ENCODE peak calls at places on chromosomes 6 and 20, in five cellular contexts. A is upper lobe of right lung, S is pancreas, K is uterus, O is WERI-Rb-1. U is an unnamed sample.

GRCh38 chr20:60056345-60057122 is 98.3 kb downstream of the CDH26 start:
- DNase-seq in K (no peak), S (no peak), O (no peak), A (no peak), U (no peak)

GRCh38 chr20:25042531-25043498 is 15.1 kb downstream of the ACSS1 start:
- DNase-seq in K (no peak), O (no peak), A (peak; percentile 91), S (peak; percentile 57), U (no peak)

GRCh38 chr6:135871878-135872277 is 20.4 kb downstream of the PDE7B start:
- DNase-seq in K (no peak), A (no peak), S (no peak), O (no peak), U (no peak)

GRCh38 chr6:151240861-151241642 is 1.3 kb downstream of the AKAP12 start:
- DNase-seq in K (peak; percentile 62), O (peak; percentile 46), A (peak; percentile 70), S (peak; percentile 24), U (no peak)

GRCh38 chr6:31588871-31589650 is 3.0 kb downstream of the LST1 start:
- DNase-seq in K (no peak), S (no peak), A (peak; percentile 65), O (peak; percentile 48), U (no peak)

GRCh38 chr20:3042621-3043020 is 801 bp upstream of the GNRH2 start:
- DNase-seq in K (peak; percentile 50), A (peak; percentile 35), S (no peak), O (no peak), U (no peak)

GRCh38 chr6:166204852-166205650 is 37.4 kb upstream of the TBXT start:
- DNase-seq in A (no peak), K (no peak), O (no peak), S (no peak), U (no peak)

GRCh38 chr6:32868257-32868788 is 14.3 kb downstream of the PSMB9 start:
- DNase-seq in S (peak; percentile 60), O (peak; percentile 82), A (peak; percentile 78), K (peak; percentile 85), U (no peak)

GRCh38 chr6:139964737-139965136 is 590.3 kb upstream of the CITED2 start:
- DNase-seq in O (no peak), S (no peak), K (no peak), A (no peak), U (no peak)

GRCh38 chr20:53736757-53737403 is 143.2 kb upstream of the ZNF217 start:
- DNase-seq in K (no peak), O (peak; percentile 54), S (no peak), A (no peak), U (no peak)

GRCh38 chr6:5782783-5783567 is 223.8 kb downstream of the NRN1 start:
- DNase-seq in O (peak; percentile 78), K (no peak), S (peak; percentile 20), A (no peak), U (no peak)

GRCh38 chr6:128806274-128806673 is 76.7 kb upstream of the LAMA2 start:
- DNase-seq in A (no peak), K (peak; percentile 20), O (no peak), S (no peak), U (no peak)

GRCh38 chr6:35919085-35919826 is 1.6 kb downstream of the SRPK1 start:
- DNase-seq in K (no peak), O (no peak), S (no peak), A (no peak), U (no peak)

GRCh38 chr6:35924146-35924545 is 3.2 kb upstream of the SRPK1 start:
- DNase-seq in A (no peak), K (no peak), S (no peak), O (no peak), U (no peak)

GRCh38 chr6:35920793-35921732 is at the start of gene SRPK1:
- DNase-seq in O (peak; percentile 98), K (peak; percentile 80), A (peak; percentile 95), S (peak; percentile 88), U (peak; percentile 30)

GRCh38 chr6:35919827-35920751 is 809 bp downstream of the SRPK1 start:
- DNase-seq in O (peak; percentile 41), K (no peak), S (peak; percentile 59), A (peak; percentile 66), U (no peak)

GRCh38 chr6:35922139-35922554 is 1.2 kb upstream of the SRPK1 start:
- DNase-seq in K (no peak), A (no peak), S (no peak), O (no peak), U (no peak)
- H3K4me3 ChIP-seq in K (no peak overlapping the region), A (no peak overlapping the region), S (no peak overlapping the region), O (no peak overlapping the region), U (no peak overlapping the region)

DNA sequence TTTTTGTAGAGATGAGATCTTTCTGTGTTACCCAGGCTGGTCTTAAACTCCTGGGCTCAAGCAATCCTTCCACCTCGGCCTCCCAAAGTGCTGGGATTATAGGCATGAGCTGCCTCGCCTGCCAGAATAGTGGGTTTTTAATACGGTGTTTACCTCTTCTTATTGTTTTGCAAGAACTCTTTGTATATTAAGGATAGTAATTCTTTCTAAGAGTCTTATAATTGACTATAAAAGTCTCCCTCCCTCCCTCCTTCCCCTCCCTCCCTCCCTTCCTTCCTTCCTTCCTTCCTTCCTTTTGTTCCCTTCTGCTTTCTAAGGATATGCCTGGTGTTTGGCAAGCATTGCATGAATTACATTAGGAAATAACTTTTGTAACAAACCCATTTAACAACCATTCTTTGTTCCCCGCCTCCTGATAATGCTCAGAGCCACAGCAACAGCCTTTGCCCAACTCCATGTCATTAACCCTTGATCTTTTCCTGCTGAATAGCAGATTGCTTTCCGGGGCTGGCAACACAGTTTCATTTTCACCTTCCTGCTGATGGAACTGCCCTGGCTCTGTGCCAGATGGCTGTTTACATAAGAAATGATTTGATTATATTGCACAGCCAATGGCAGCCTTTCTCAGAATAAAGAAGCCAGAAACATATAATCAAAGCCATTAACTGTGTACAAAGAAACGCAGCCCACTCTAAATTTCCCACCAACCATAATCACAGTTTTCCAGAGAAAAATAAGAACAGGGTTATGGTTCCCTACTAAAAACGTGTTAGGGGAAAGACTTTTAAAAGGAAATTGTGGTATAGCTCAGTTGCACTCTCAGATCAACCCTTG is 143.7 kb upstream of the PTPN1 start:
- DNase-seq in K (peak; percentile 61), S (peak; percentile 84), A (no peak), O (no peak), U (no peak)
- H3K27me3 ChIP-seq in K (no peaks in the 10 kb centered on the region), S (no peaks in the 10 kb centered on the region), A (no peaks in the 10 kb centered on the region), O (no peaks in the 10 kb centered on the region), U (no peaks in the 10 kb centered on the region)

GRCh38 chr6:44133003-44133931 is 5.9 kb downstream of the TMEM63B start:
- DNase-seq in K (no peak), O (peak; percentile 86), A (peak; percentile 81), S (no peak), U (no peak)
- H3K4me3 ChIP-seq in K (no peak overlapping the region), O (no peak overlapping the region), A (no peak overlapping the region), S (no peak overlapping the region), U (peak overlapping the region; percentile 18)

DNA sequence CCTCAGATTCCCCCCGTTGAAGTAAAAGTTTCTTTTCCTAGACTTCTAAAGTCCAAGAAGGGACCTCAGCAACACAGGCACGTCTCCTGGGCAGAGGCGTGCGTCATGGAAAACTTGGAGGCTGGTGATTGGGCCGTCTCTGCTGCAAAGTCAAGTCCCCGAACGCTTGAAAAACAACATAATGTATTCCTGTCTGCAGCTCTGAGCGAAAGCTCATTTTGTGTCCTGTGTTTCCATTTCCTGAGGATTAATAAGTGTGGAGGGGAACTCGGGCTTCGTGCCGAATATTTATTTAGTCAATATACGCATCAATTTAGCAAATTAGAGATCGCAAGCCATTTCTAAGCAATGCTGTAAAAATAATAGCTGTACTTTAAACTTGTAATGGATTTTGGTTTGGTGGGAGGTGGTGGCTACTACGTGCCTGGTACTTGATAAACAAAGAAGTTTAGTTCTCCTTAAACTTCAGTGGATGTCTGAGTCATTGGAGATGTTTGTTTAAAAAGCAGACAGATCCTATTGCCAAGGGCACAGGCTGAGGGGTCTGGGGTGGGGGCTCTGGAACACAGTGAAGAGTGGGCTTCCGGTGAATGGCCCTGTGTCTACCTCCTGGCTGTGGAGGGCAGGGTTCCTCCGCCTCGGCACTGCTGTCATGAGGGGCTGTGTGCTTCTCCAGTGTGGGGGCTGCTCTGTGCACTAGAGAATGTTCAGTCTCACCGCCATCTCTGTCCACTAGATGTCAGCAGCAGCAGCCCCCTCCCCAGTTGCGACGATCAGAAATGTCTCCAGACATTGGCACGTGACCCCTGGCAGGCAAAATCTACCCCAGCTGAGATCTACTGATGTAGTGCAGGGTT is 21.8 kb downstream of the PCK1 start:
- DNase-seq in S (no peak), A (no peak), K (peak; percentile 71), O (peak; percentile 53), U (no peak)
- H3K27me3 ChIP-seq in S (no peaks in the 10 kb centered on the region), A (peaks cover 34% of the 10 kb centered on the region), K (no peaks in the 10 kb centered on the region), O (no peaks in the 10 kb centered on the region), U (no peaks in the 10 kb centered on the region)

DNA sequence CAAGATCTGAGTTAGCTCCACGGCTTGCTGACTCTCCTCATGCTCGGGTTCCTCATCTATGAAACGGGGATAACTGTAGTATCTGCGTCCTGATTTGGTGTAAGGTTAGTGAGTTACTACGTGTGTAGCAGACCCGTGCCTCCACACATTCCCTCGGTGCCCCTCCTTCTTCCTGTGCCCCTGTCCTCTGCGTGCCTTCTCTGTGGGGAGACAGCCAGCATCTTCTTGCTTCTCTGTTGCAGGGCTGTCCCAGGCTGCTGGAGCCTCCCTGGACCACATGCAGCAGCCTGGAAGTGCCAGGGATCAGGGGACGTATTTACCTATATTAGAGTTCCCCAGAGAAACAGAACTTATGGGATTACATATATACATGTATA is 128.6 kb upstream of the PRND start:
- DNase-seq in K (no peak), S (no peak), A (no peak), O (no peak), U (no peak)
- H3K4me3 ChIP-seq in K (no peak overlapping the region), S (no peak overlapping the region), A (no peak overlapping the region), O (no peak overlapping the region), U (peak overlapping the region; percentile 73)

DNA sequence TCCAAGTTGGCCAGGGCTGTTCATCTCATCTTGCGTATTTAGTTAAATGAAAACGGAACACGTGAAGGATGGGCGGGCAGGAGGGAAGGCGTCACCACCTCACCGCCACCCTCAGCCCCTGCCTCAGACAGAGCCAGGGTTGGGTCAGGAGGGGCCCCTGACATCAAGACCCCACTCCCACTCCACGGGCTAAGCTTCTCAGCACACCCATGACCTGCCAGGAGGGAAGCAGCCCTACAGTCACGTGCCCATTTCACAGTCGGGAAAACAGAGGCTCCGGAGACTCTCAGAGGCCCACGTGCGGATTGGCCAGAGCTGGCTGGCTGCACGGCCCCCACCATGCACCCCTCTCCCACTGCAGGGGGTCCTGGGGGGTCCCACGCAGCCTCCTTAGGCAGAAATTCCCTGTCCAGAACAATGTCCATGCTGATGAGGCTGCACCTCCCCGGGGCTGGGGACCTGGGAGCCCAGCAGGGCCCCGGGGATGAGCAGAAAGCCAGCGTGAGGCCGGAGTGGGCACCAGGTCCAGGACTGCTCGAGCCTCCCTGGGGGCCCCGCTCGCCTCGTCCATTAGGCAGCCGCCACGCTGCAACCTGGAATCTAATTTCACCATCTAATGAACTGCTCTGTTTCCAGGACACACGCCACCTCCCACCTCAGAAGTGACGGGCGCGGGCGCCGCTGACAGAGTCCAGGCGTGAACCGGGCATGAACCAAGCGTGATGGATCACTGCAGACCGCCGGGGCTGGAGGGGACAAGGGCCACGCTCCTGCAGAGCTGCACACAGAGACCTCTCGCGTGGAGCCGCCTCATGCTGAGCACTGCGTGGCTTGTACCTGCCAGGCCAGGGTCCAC is 15.8 kb downstream of the KCNQ2 start:
- DNase-seq in A (no peak), O (no peak), K (no peak), S (no peak), U (no peak)
- H3K27me3 ChIP-seq in A (peaks cover 77% of the 10 kb centered on the region), O (no peaks in the 10 kb centered on the region), K (peaks cover 30% of the 10 kb centered on the region), S (no peaks in the 10 kb centered on the region), U (no peaks in the 10 kb centered on the region)